ENCODE peak calls at places on chromosomes 1 and 21, in four cellular contexts. Z is RWPE1, P is left ventricle myocardium inferior, L is lung. M is an unnamed sample.

GRCh38 chr1:155177192-155177917 is 3.7 kb downstream of the TRIM46 start:
- DNase-seq in P (no peak), L (no peak), Z (peak; percentile 76), M (no peak)

GRCh38 chr1:198776602-198777029 is 137.8 kb downstream of the PTPRC start:
- DNase-seq in P (peak; percentile 54), Z (peak; percentile 40), L (peak; percentile 52), M (peak; percentile 83)

GRCh38 chr1:151461694-151462093 is 2.4 kb upstream of the POGZ start:
- DNase-seq in P (no peak), Z (no peak), L (no peak), M (no peak)

GRCh38 chr1:34547043-34547674 is 207.7 kb upstream of the GJB5 start:
- DNase-seq in Z (no peak), P (no peak), L (no peak), M (no peak)

GRCh38 chr1:92340154-92340553 is 41.3 kb downstream of the RPAP2 start:
- DNase-seq in L (no peak), Z (no peak), P (no peak), M (no peak)

GRCh38 chr1:202578001-202578500 is 132.2 kb downstream of the SYT2 start:
- DNase-seq in L (no peak), Z (peak; percentile 58), P (no peak), M (no peak)

GRCh38 chr1:227927971-227928741 is 19.6 kb downstream of the WNT9A start:
- DNase-seq in Z (no peak), P (no peak), L (no peak), M (no peak)

GRCh38 chr1:184492543-184492942 is 105.7 kb downstream of the C1orf21 start:
- DNase-seq in P (no peak), Z (no peak), L (no peak), M (no peak)

GRCh38 chr1:22710688-22711024 is at the start of gene EPHB2:
- DNase-seq in P (peak; percentile 34), Z (peak; percentile 68), L (no peak), M (no peak)

GRCh38 chr1:48329489-48329888 is 107.0 kb downstream of the SLC5A9 start:
- DNase-seq in P (no peak), Z (no peak), L (no peak), M (no peak)

GRCh38 chr1:225554216-225554812 is 98.6 kb downstream of the ENAH start:
- DNase-seq in L (no peak), Z (peak; percentile 61), P (no peak), M (no peak)

GRCh38 chr1:86567341-86567740 is 20.5 kb downstream of the CLCA4 start:
- DNase-seq in Z (no peak), P (no peak), L (no peak), M (no peak)

DNA sequence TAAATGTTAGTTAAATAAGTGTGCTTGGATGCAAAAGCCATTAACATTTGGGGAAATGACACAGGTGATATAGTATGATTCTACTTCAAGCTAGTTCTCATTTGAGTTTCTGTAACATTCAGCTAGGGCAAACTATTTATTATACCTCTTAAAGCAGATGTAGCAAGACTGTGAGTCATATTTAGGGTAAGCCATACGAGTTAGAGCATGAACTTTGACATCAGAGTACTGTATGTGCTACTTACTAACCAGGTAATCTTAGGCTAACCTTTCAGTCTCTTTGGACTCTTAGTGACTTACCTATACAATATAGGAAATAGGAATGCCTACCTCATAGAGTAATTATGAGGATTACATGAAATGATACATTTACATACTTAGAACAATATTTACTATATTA is 21.1 kb downstream of the CLCA4 start:
- DNase-seq in Z (peak; percentile 57), P (no peak), L (no peak), M (peak; percentile 24)
- H3K27ac ChIP-seq in Z (no peak overlapping the region), P (no peak overlapping the region), L (no peak overlapping the region), M (peak overlapping the region; percentile 38)

GRCh38 chr21:34803792-34804440 is 135.1 kb downstream of the CLIC6 start:
- DNase-seq in Z (no peak), L (no peak), P (no peak), M (no peak)

GRCh38 chr21:34802180-34802899 is 133.5 kb downstream of the CLIC6 start:
- DNase-seq in P (no peak), L (no peak), Z (no peak), M (peak; percentile 66)

GRCh38 chr21:34806423-34806822 is 137.6 kb downstream of the CLIC6 start:
- DNase-seq in P (no peak), L (no peak), Z (no peak), M (no peak)

GRCh38 chr21:34807146-34807880 is 138.5 kb downstream of the CLIC6 start:
- DNase-seq in L (no peak), P (no peak), Z (peak; percentile 92), M (peak; percentile 93)

GRCh38 chr21:34805157-34805556 is 136.4 kb downstream of the CLIC6 start:
- DNase-seq in P (no peak), L (no peak), Z (no peak), M (no peak)
- H3K27ac ChIP-seq in P (no peak overlapping the region), L (no peak overlapping the region), Z (peak overlapping the region; percentile 41), M (peak overlapping the region; percentile 100)

GRCh38 chr1:54270543-54270942 is 70.6 kb downstream of the MRPL37 start:
- DNase-seq in P (no peak), L (no peak), Z (no peak), M (no peak)
- H3K27ac ChIP-seq in P (no peak overlapping the region), L (no peak overlapping the region), Z (no peak overlapping the region), M (no peak overlapping the region)

GRCh38 chr1:244840219-244840794 is 4.8 kb downstream of the COX20 start:
- DNase-seq in L (no peak), Z (no peak), P (no peak), M (no peak)

GRCh38 chr1:244841274-244841927 is 5.9 kb downstream of the COX20 start:
- DNase-seq in L (no peak), P (no peak), Z (no peak), M (no peak)

GRCh38 chr1:244836598-244836997 is 1.1 kb downstream of the COX20 start:
- DNase-seq in Z (no peak), P (no peak), L (no peak), M (no peak)

GRCh38 chr1:244837597-244838258 is 2.3 kb downstream of the COX20 start:
- DNase-seq in Z (no peak), P (no peak), L (no peak), M (no peak)

DNA sequence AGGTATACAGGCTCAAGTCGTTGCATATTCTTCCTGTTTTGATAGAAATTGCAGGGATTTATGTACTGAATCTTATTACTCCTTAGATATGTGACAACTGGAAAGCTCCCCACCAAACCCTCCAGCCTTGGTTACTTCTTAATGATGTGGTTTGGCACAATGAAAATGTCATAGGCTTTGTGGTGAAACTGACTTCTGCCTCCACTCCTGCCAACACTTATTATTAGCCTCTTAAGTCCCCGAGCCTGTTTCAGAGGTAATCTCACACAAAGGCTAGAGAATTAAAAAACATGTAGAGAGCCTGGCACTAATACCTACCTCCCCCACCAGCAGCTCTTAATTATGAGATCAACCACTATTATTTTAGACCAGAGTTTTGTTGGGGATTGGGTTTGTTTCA is 4.2 kb downstream of the COX20 start:
- DNase-seq in Z (no peak), L (no peak), P (no peak), M (no peak)
- H3K27ac ChIP-seq in Z (no peak overlapping the region), L (no peak overlapping the region), P (peak overlapping the region; percentile 24), M (peak overlapping the region; percentile 53)

DNA sequence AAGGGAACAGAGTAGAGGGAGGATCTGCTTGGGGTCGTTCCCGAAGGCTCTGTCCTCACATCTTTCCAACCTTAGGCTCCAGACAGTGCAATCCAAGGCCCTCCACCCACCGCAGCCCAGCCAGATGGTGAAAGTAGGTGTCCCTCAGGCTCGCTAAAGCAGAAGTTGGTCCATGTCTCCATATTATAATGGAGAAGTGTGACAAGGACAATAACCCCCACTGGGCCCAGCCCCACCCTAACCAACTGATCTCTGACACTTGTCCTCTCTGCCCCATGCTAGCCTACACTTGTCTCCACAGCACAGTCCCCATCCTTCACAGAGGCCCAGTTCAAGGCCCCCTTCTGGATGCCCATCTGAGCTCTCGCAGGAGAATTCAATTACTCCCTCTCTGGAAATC is 48.7 kb downstream of the DMAP1 start:
- DNase-seq in P (no peak), Z (no peak), L (no peak), M (no peak)
- H3K27ac ChIP-seq in P (no peak overlapping the region), Z (peak overlapping the region; percentile 43), L (no peak overlapping the region), M (no peak overlapping the region)

M was measured in epithelial cell of prostate.